ENCODE peak calls at places on chromosomes 2 and 18, in eight cellular contexts. O is amniotic stem cell; E is transverse colon; U is neural progenitor cell; X is CD8-positive, alpha-beta T cell; C is PC-3; P is GM13976; G is RPMI8226. R is an unnamed sample.

GRCh38 chr2:166343467-166343866 is 32.3 kb downstream of the SCN9A start:
- DNase-seq in O (no peak), E (no peak), U (peak; percentile 13), X (no peak), C (no peak), P (no peak), G (peak; percentile 12), R (no peak)

GRCh38 chr2:11132036-11132671 is 23.1 kb upstream of the SLC66A3 start:
- DNase-seq in O (no peak), E (no peak), U (no peak), X (no peak), C (no peak), P (no peak), G (no peak), R (no peak)

GRCh38 chr2:238160206-238161129 is 1.7 kb downstream of the ERFE start:
- DNase-seq in O (no peak), E (no peak), U (peak; percentile 62), X (no peak), C (no peak), P (no peak), G (no peak), R (no peak)

GRCh38 chr2:159748089-159748488 is 35.8 kb downstream of the MARCHF7 start:
- DNase-seq in O (no peak), E (no peak), U (no peak), X (no peak), C (no peak), P (no peak), G (no peak), R (no peak)

GRCh38 chr18:36333418-36333817 is 35.9 kb downstream of the FHOD3 start:
- DNase-seq in O (no peak), E (no peak), U (no peak), X (no peak), C (no peak), P (no peak), G (peak; percentile 31), R (no peak)

GRCh38 chr2:26355038-26355995 is 8.7 kb upstream of the ADGRF3 start:
- DNase-seq in O (peak; percentile 85), E (no peak), U (no peak), X (no peak), C (peak; percentile 96), P (no peak), G (no peak), R (no peak)

GRCh38 chr2:85154048-85154753 is 21.0 kb downstream of the TCF7L1 start:
- DNase-seq in O (no peak), E (no peak), U (no peak), X (no peak), C (no peak), P (no peak), G (no peak), R (no peak)

GRCh38 chr2:112187805-112188596 is 49.8 kb downstream of the FBLN7 start:
- DNase-seq in O (no peak), E (peak; percentile 22), U (no peak), X (peak; percentile 67), C (peak; percentile 71), P (no peak), G (no peak), R (peak; percentile 73)

GRCh38 chr2:203994735-203995134 is 58.2 kb downstream of the ICOS start:
- DNase-seq in O (no peak), E (no peak), U (no peak), X (no peak), C (no peak), P (no peak), G (no peak), R (no peak)

GRCh38 chr18:4960578-4960977 is 236.5 kb downstream of the AKAIN1 start:
- DNase-seq in O (no peak), E (no peak), U (no peak), X (no peak), C (no peak), P (no peak), G (no peak), R (no peak)

GRCh38 chr2:148557844-148558436 is 86.6 kb upstream of the EPC2 start:
- DNase-seq in O (no peak), E (no peak), U (no peak), X (no peak), C (no peak), P (no peak), G (peak; percentile 16), R (no peak)

GRCh38 chr18:74294526-74294925 is 2.8 kb upstream of the CYB5A start:
- DNase-seq in O (no peak), E (no peak), U (no peak), X (no peak), C (no peak), P (no peak), G (no peak), R (no peak)

GRCh38 chr18:9321709-9322108 is 12.9 kb upstream of the TWSG1 start:
- DNase-seq in O (no peak), E (no peak), U (no peak), X (no peak), C (no peak), P (no peak), G (no peak), R (no peak)

GRCh38 chr18:59021500-59021899 is 118.2 kb upstream of the SEC11C start:
- DNase-seq in O (no peak), E (no peak), U (no peak), X (no peak), C (no peak), P (no peak), G (no peak), R (no peak)

GRCh38 chr2:36530983-36531354 is 67.0 kb downstream of the FEZ2 start:
- DNase-seq in O (no peak), E (no peak), U (no peak), X (no peak), C (no peak), P (peak; percentile 38), G (no peak), R (no peak)

GRCh38 chr18:41457730-41458129 is 497.3 kb upstream of the PIK3C3 start:
- DNase-seq in O (no peak), E (no peak), U (no peak), X (no peak), C (no peak), P (no peak), G (no peak), R (no peak)

GRCh38 chr2:240519396-240520142 is 38.2 kb downstream of the ANKMY1 start:
- DNase-seq in O (peak; percentile 25), E (no peak), U (peak; percentile 24), X (no peak), C (no peak), P (no peak), G (no peak), R (no peak)

GRCh38 chr2:174180165-174180724 is 68.1 kb downstream of the OLA1 start:
- DNase-seq in O (no peak), E (no peak), U (peak; percentile 31), X (no peak), C (peak; percentile 19), P (no peak), G (no peak), R (no peak)

GRCh38 chr2:6526093-6526824 is 339.4 kb downstream of the CMPK2 start:
- DNase-seq in O (no peak), E (peak; percentile 11), U (peak; percentile 76), X (no peak), C (peak; percentile 37), P (peak; percentile 17), G (peak; percentile 30), R (no peak)

GRCh38 chr2:20350753-20351554 is at the start of gene PUM2:
- DNase-seq in O (peak; percentile 73), E (peak; percentile 96), U (peak; percentile 99), X (peak; percentile 96), C (peak; percentile 98), P (peak; percentile 97), G (peak; percentile 98), R (peak; percentile 97)

GRCh38 chr2:46827274-46827930 is 88.2 kb downstream of the MCFD2 start:
- DNase-seq in O (no peak), E (no peak), U (no peak), X (no peak), C (no peak), P (no peak), G (no peak), R (no peak)

GRCh38 chr18:10235553-10235952 is 218.9 kb upstream of the APCDD1 start:
- DNase-seq in O (no peak), E (no peak), U (no peak), X (no peak), C (peak; percentile 41), P (no peak), G (no peak), R (no peak)

GRCh38 chr2:133293544-133294270 is 274.6 kb downstream of the NCKAP5 start:
- DNase-seq in O (no peak), E (no peak), U (no peak), X (no peak), C (no peak), P (no peak), G (no peak), R (no peak)

GRCh38 chr2:167572895-167573294 is 674.5 kb downstream of the STK39 start:
- DNase-seq in O (no peak), E (no peak), U (no peak), X (no peak), C (no peak), P (no peak), G (no peak), R (no peak)

GRCh38 chr2:231057590-231057989 is 923 bp downstream of the PSMD1 start:
- DNase-seq in O (no peak), E (no peak), U (peak; percentile 26), X (no peak), C (peak; percentile 18), P (no peak), G (no peak), R (no peak)

GRCh38 chr2:211879323-211879722 is 659.3 kb downstream of the ERBB4 start:
- DNase-seq in O (no peak), E (no peak), U (peak; percentile 8), X (no peak), C (peak; percentile 24), P (no peak), G (peak; percentile 43), R (no peak)

GRCh38 chr2:236499691-236500573 is 69.7 kb upstream of the ACKR3 start:
- DNase-seq in O (no peak), E (no peak), U (no peak), X (no peak), C (no peak), P (no peak), G (no peak), R (no peak)

GRCh38 chr2:39488450-39488849 is 51.4 kb upstream of the MAP4K3 start:
- DNase-seq in O (no peak), E (no peak), U (no peak), X (no peak), C (peak; percentile 78), P (no peak), G (no peak), R (no peak)

R was measured in activated T-helper 2 cell treated with anti-CD3 and anti-CD28 coated beads, Interferon-gamma antibody, Interleukin-2, Interleukin-4, amounts not matched to agents 10 μg/mL and 5 μg/mL and 100 μg/mL, durations not matched to agents 14 hours and 24 hours and 36 hours.